ENCODE peak calls at places on chromosome 4, in ten cellular contexts. E is SW480; J is effector memory CD8-positive, alpha-beta T cell; F is NCI-H2029 treated with DMSO at 0.1 percent for 48 hours; P is stromal cell of bone marrow; W is cardiac septum; Q is activated T-cell treated with anti-CD3 and anti-CD28 coated beads, Interleukin-2, amount 50 U/mL, for 72 hours; R is smooth muscle cell of the brain vasculature; X is heart left ventricle; Z is activated CD4-positive, alpha-beta T cell treated with anti-CD3 and anti-CD28 coated beads, Interleukin-2, amount 50 U/mL, for 1 hour. M is an unnamed sample.

GRCh38 chr4:174865418-174865985 is 36.5 kb upstream of the GLRA3 start:
- DNase-seq in W (no peak), J (no peak), X (no peak), E (no peak), F (no peak), R (no peak), Q (no peak), Z (no peak), P (no peak), M (no peak)

GRCh38 chr4:109979932-109980717 is 67.4 kb downstream of the EGF start:
- DNase-seq in Z (no peak), F (no peak), X (no peak), J (no peak), Q (no peak), W (no peak), E (no peak), P (no peak), R (no peak), M (no peak)

GRCh38 chr4:111960241-111960667 is 185.0 kb upstream of the FAM241A start:
- DNase-seq in R (no peak), P (peak), X (no peak), W (no peak), E (no peak), Q (no peak), J (no peak), Z (no peak), F (no peak), M (no peak)

GRCh38 chr4:186201535-186202230 is 10.3 kb downstream of the CYP4V2 start:
- DNase-seq in X (peak), Z (peak), R (no peak), W (no peak), F (no peak), J (peak), Q (peak), P (no peak), E (peak), M (peak)

GRCh38 chr4:8010618-8011017 is 71.0 kb upstream of the AFAP1 start:
- DNase-seq in W (no peak), F (peak), Q (no peak), X (no peak), E (no peak), J (no peak), R (no peak), P (no peak), Z (no peak), M (no peak)

GRCh38 chr4:176320340-176320975 is 692 bp downstream of the SPCS3 start:
- DNase-seq in R (peak), P (peak), J (peak), F (no peak), E (peak), Z (peak), W (peak), X (peak), Q (peak), M (peak)

GRCh38 chr4:174402470-174403176 is 118.9 kb downstream of the CEP44 start:
- DNase-seq in F (no peak), R (no peak), P (no peak), W (no peak), Q (no peak), E (peak), J (no peak), X (no peak), Z (no peak), M (no peak)

GRCh38 chr4:84582988-84583870 is at the start of gene CDS1:
- DNase-seq in P (no peak), R (no peak), Q (peak), W (no peak), J (peak), Z (no peak), E (peak), X (peak), F (peak), M (no peak)

GRCh38 chr4:13635281-13635799 is 7.8 kb upstream of the BOD1L1 start:
- DNase-seq in J (no peak), F (no peak), Q (no peak), P (no peak), W (no peak), X (no peak), Z (no peak), E (no peak), R (no peak), M (no peak)

GRCh38 chr4:182806259-182807252 is 110.6 kb downstream of the DCTD start:
- DNase-seq in X (peak), E (peak), F (peak), W (peak), R (peak), Z (peak), Q (peak), P (peak), J (peak), M (no peak)

GRCh38 chr4:10529891-10530786 is 72.9 kb upstream of the ZNF518B start:
- DNase-seq in J (no peak), R (peak), F (no peak), P (no peak), E (no peak), W (no peak), Q (no peak), Z (no peak), X (no peak), M (no peak)

GRCh38 chr4:47010347-47011188 is 17.2 kb upstream of the GABRA4 start:
- DNase-seq in R (no peak), Q (no peak), E (peak), P (no peak), X (no peak), W (no peak), F (no peak), J (no peak), Z (no peak), M (peak)

GRCh38 chr4:7547368-7548040 is 112.8 kb upstream of the PSAPL1 start:
- DNase-seq in Q (no peak), J (no peak), W (no peak), Z (no peak), P (no peak), E (no peak), X (no peak), R (no peak), F (peak), M (no peak)

GRCh38 chr4:96227515-96227914 is 387.6 kb downstream of the PDHA2 start:
- DNase-seq in Z (no peak), P (no peak), E (no peak), Q (no peak), R (no peak), F (no peak), X (no peak), J (no peak), W (no peak), M (no peak)

M was measured in Jurkat, Clone E6-1.